ENCODE peak calls at places on chromosome 11, in six cellular contexts. U is suprapubic skin; E is adrenal gland; V is CD8-positive, alpha-beta memory T cell; R is adipocyte; D is neural progenitor cell. T is an unnamed sample. For H3K27me3, the result is how much of the 10 kb centered on the place peaks cover.

GRCh38 chr11:62909107-62909894 is 11.9 kb downstream of the CHRM1 start:
- DNase-seq in V (no peak), U (no peak), D (peak), R (peak), E (peak), T (peak)

GRCh38 chr11:27282141-27282590 is 80.8 kb downstream of the CCDC34 start:
- DNase-seq in R (peak), D (no peak), E (peak), U (no peak), V (no peak), T (no peak)

GRCh38 chr11:77068461-77069335 is 1.9 kb downstream of the CAPN5 start:
- DNase-seq in V (no peak), E (peak), R (no peak), D (no peak), U (peak), T (no peak)

GRCh38 chr11:129273944-129274343 is 81.8 kb upstream of the ARHGAP32 start:
- DNase-seq in R (no peak), V (no peak), E (no peak), D (no peak), U (no peak), T (no peak)

GRCh38 chr11:93784935-93785360 is 866 bp downstream of the MED17 start:
- DNase-seq in V (no peak), R (no peak), E (no peak), U (no peak), D (peak), T (no peak)

GRCh38 chr11:32893947-32894827 is 1.6 kb downstream of the QSER1 start:
- DNase-seq in D (peak), R (peak), V (peak), E (peak), U (no peak), T (peak)

GRCh38 chr11:38460901-38461300 is 1862.9 kb upstream of the RAG2 start:
- DNase-seq in E (no peak), U (no peak), V (no peak), R (peak), D (no peak), T (no peak)

GRCh38 chr11:113690619-113691569 is 15.2 kb downstream of the TMPRSS5 start:
- DNase-seq in D (peak), E (peak), U (no peak), R (peak), V (no peak), T (no peak)

GRCh38 chr11:16397355-16397754 is 41.0 kb upstream of the SOX6 start:
- DNase-seq in R (no peak), U (no peak), V (no peak), E (no peak), D (no peak), T (no peak)

GRCh38 chr11:67627394-67627787 is 2.3 kb downstream of the NUDT8 start:
- DNase-seq in V (no peak), R (no peak), D (no peak), E (no peak), U (no peak), T (no peak)

GRCh38 chr11:69999721-70000120 is 78.4 kb upstream of the ANO1 start:
- DNase-seq in D (no peak), V (no peak), R (no peak), E (no peak), U (no peak), T (no peak)

GRCh38 chr11:20762980-20763379 is 93.6 kb downstream of the NELL1 start:
- DNase-seq in V (no peak), D (no peak), U (no peak), E (no peak), R (no peak), T (no peak)

GRCh38 chr11:19450282-19450681 is 209.5 kb upstream of the E2F8 start:
- DNase-seq in E (no peak), R (no peak), V (no peak), U (no peak), D (no peak), T (no peak)

GRCh38 chr11:77557553-77557952 is 32.2 kb upstream of the AQP11 start:
- DNase-seq in R (peak), D (peak), V (no peak), E (no peak), U (no peak), T (no peak)

GRCh38 chr11:68831124-68831523 is 10.6 kb downstream of the CPT1A start:
- DNase-seq in U (no peak), D (no peak), V (no peak), R (no peak), E (no peak), T (no peak)

GRCh38 chr11:128133501-128133900 is 453.9 kb downstream of the ETS1 start:
- DNase-seq in D (peak), R (peak), V (no peak), E (no peak), U (no peak), T (no peak)

GRCh38 chr11:68998390-68998911 is 14.6 kb downstream of the MRGPRF start:
- DNase-seq in R (no peak), U (peak), V (no peak), E (peak), D (no peak), T (no peak)

GRCh38 chr11:63829823-63830489 is 9.0 kb upstream of the MARK2 start:
- DNase-seq in D (peak), R (no peak), U (no peak), V (no peak), E (no peak), T (peak)

GRCh38 chr11:105769627-105770026 is 159.8 kb downstream of the GRIA4 start:
- DNase-seq in V (no peak), U (no peak), R (no peak), D (no peak), E (no peak), T (no peak)

DNA sequence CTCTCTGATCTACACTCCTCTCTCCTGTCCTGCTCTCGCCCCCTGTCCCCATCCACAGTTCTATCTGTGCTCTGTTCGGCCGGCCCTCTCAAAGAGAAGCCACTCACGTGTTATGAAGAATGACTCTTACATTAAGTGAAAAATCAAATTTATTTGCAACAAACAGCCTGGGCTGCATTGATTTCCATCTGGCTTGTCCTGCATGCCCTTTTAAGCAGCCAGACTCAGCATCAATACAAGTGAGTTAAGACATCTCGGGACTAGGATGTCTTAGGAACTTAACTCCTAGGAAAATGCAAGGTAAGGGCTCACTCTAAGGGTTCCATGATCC is 373.5 kb downstream of the TENM4 start:
- DNase-seq in D (no peak), V (no peak), E (no peak), R (no peak), U (no peak), T (no peak)
- H3K4me3 ChIP-seq in D (no peak), V (no peak), E (no peak), R (no peak), U (no peak), T (no peak)

GRCh38 chr11:34199525-34199924 is 94.1 kb downstream of the NAT10 start:
- DNase-seq in R (no peak), E (no peak), D (no peak), U (no peak), V (no peak), T (no peak)
- H3K27me3 ChIP-seq in R (under half), E (under half), D (under half), U (under half), V (under half), T (under half)

GRCh38 chr11:65917434-65918210 is 1.2 kb downstream of the C11orf68 start:
- DNase-seq in E (peak), D (no peak), V (no peak), R (no peak), U (no peak), T (peak)

GRCh38 chr11:65916391-65916790 is 2.5 kb downstream of the C11orf68 start:
- DNase-seq in V (no peak), D (no peak), R (no peak), U (no peak), E (no peak), T (no peak)

GRCh38 chr11:65917077-65917433 is 1.8 kb downstream of the C11orf68 start:
- DNase-seq in D (no peak), V (no peak), U (no peak), R (no peak), E (no peak), T (no peak)

GRCh38 chr11:65915101-65915820 is 3.6 kb downstream of the C11orf68 start:
- DNase-seq in U (no peak), D (no peak), V (no peak), R (no peak), E (no peak), T (no peak)

GRCh38 chr11:65915821-65916251 is 3.0 kb downstream of the C11orf68 start:
- DNase-seq in R (peak), D (no peak), V (no peak), E (peak), U (peak), T (no peak)
- H3K4me3 ChIP-seq in R (peak), D (no peak), V (no peak), E (no peak), U (peak), T (no peak)

GRCh38 chr11:44454686-44455085 is 110.8 kb upstream of the CD82 start:
- DNase-seq in V (no peak), U (peak), D (no peak), E (no peak), R (no peak), T (no peak)

GRCh38 chr11:44453213-44453612 is 112.2 kb upstream of the CD82 start:
- DNase-seq in E (no peak), D (no peak), V (no peak), U (peak), R (no peak), T (no peak)

GRCh38 chr11:44453871-44454270 is 111.6 kb upstream of the CD82 start:
- DNase-seq in U (peak), V (no peak), E (no peak), R (no peak), D (no peak), T (no peak)

GRCh38 chr11:44457862-44458261 is 107.6 kb upstream of the CD82 start:
- DNase-seq in U (peak), V (no peak), R (no peak), D (no peak), E (no peak), T (no peak)

DNA sequence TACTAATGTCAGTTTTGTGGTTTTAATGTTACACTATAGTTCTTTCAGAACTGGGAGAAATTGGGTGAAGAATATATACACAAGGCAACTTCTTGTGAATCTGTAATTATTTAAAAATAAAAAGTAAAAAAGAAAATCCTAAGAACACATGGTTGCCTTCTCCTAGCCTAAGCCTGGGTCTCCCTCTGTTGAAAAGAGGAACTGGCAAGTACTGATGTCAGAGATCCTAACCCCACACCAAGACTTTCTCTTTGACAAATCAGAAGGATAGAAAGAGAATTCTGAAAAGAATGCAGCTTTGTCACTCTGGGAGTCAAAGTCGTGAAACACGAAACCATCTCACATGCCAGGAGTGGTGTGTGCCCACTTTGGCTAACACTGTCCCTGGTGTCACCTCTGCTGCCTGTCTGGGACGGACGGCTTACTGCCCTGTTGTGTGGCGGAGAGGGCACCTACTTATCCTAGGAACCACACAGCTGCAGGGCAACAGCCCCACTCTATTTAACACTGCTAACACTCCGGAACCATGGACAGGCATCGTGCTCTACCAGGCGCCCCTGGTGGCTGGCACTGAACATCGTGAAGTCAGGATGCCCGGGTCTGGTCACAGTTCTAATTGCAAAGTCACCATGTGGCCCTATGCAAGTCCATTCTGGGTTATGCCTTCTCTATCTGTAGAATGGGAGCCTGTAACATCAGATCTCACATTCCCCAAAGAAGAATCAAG is 108.8 kb upstream of the CD82 start:
- DNase-seq in U (peak), D (peak), V (no peak), E (no peak), R (no peak), T (no peak)
- H3K27me3 ChIP-seq in U (under half), D (under half), V (under half), E (under half), R (under half), T (under half)

DNA sequence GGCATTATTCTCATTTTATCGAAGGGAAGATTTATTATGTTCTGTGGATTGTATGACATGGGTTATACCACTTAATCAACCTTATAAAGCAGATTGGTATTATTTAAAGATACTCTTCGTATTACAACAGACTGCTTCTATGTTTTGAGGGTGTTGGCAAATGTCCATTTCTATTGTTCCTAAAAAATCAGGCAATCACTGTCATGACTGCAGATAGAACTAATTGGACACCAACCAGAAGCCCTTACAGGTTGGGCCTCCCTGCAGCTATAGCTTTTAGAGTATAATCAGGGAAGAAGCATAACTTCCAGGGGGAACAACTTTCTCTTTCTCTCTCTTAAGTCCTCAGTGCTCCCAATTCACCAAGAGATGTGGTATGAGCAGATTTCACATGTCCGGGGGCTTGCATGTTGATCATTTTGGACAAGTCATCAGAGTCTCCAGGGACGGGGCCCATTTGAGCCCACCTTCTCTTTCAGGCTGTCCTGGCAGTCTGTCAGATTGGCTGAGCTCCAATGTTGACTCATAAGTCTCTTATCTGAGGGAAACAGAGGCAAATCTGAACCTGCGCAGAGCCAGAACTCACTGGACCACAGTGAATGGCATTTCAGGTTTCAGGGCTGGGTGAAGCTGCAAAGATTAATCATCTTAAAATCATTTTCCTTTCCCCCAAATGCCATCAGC is 264.0 kb upstream of the CCDC90B start:
- DNase-seq in R (no peak), V (no peak), U (no peak), E (no peak), D (no peak), T (no peak)
- H3K4me3 ChIP-seq in R (no peak), V (no peak), U (no peak), E (no peak), D (no peak), T (no peak)

GRCh38 chr11:120344302-120345004 is 8.2 kb downstream of the ARHGEF12 start:
- DNase-seq in V (peak), E (no peak), R (no peak), U (no peak), D (no peak), T (no peak)
- H3K27me3 ChIP-seq in V (under half), E (under half), R (under half), U (under half), D (under half), T (under half)

GRCh38 chr11:36557991-36558390 is 9.8 kb upstream of the RAG1 start:
- DNase-seq in E (no peak), R (no peak), D (no peak), U (no peak), V (no peak), T (no peak)
- H3K4me3 ChIP-seq in E (no peak), R (no peak), D (no peak), U (no peak), V (peak), T (no peak)

GRCh38 chr11:86128914-86129313 is 60.0 kb upstream of the PICALM start:
- DNase-seq in V (no peak), D (no peak), E (no peak), R (no peak), U (no peak), T (no peak)
- H3K27me3 ChIP-seq in V (under half), D (under half), E (under half), R (under half), U (under half), T (under half)

GRCh38 chr11:8249482-8249881 is 14.2 kb downstream of the LMO1 start:
- DNase-seq in U (peak), R (no peak), E (no peak), D (no peak), V (no peak), T (no peak)
- H3K4me3 ChIP-seq in U (no peak), R (no peak), E (no peak), D (no peak), V (no peak), T (no peak)

GRCh38 chr11:118267486-118267885 is 3.4 kb upstream of the MPZL2 start:
- DNase-seq in D (no peak), R (no peak), E (no peak), V (no peak), U (no peak), T (no peak)

GRCh38 chr11:118263694-118264567 is at the start of gene MPZL2:
- DNase-seq in E (peak), U (peak), V (peak), R (no peak), D (peak), T (peak)

GRCh38 chr11:118265954-118266353 is 1.9 kb upstream of the MPZL2 start:
- DNase-seq in D (no peak), V (no peak), E (no peak), U (peak), R (no peak), T (no peak)

GRCh38 chr11:118263109-118263508 is 988 bp downstream of the MPZL2 start:
- DNase-seq in E (no peak), U (no peak), V (no peak), R (no peak), D (no peak), T (no peak)

GRCh38 chr11:118264568-118265470 is 722 bp upstream of the MPZL2 start:
- DNase-seq in U (no peak), V (no peak), D (peak), R (no peak), E (no peak), T (no peak)
- H3K27me3 ChIP-seq in U (under half), V (under half), D (half or more), R (half or more), E (under half), T (under half)

T was measured in pancreas.